ENCODE peak calls at places on chromosomes 13 and 19, in nine cellular contexts. One of them, this sample, is unnamed.

GRCh38 chr13:99978781-99979452 is 2.7 kb upstream of the ZIC2 start:
- DNase-seq in adrenal gland: no peak
- DNase-seq in sigmoid colon: no peak
- DNase-seq in ovary: no peak
- DNase-seq in testis: no peak
- DNase-seq in lower leg skin: no peak
- DNase-seq in tibial nerve: no peak
- DNase-seq in body of pancreas: no peak
- DNase-seq in gastrocnemius medialis: no peak
- DNase-seq in this sample: no peak

GRCh38 chr19:46812898-46813569 is 24.6 kb upstream of the SLC1A5 start:
- DNase-seq in adrenal gland: no peak
- DNase-seq in sigmoid colon: no peak
- DNase-seq in ovary: peak; percentile 44
- DNase-seq in testis: peak; percentile 44
- DNase-seq in lower leg skin: no peak
- DNase-seq in tibial nerve: no peak
- DNase-seq in body of pancreas: no peak
- DNase-seq in gastrocnemius medialis: no peak
- DNase-seq in this sample: peak; percentile 32

GRCh38 chr13:81048026-81048461 is 707.1 kb upstream of the SPRY2 start:
- DNase-seq in adrenal gland: no peak
- DNase-seq in sigmoid colon: no peak
- DNase-seq in ovary: no peak
- DNase-seq in testis: no peak
- DNase-seq in lower leg skin: no peak
- DNase-seq in tibial nerve: no peak
- DNase-seq in body of pancreas: no peak
- DNase-seq in gastrocnemius medialis: no peak
- DNase-seq in this sample: no peak

GRCh38 chr13:82571653-82572052 is 1310.6 kb downstream of the SLITRK1 start:
- DNase-seq in adrenal gland: no peak
- DNase-seq in sigmoid colon: no peak
- DNase-seq in ovary: no peak
- DNase-seq in testis: no peak
- DNase-seq in lower leg skin: no peak
- DNase-seq in tibial nerve: no peak
- DNase-seq in body of pancreas: no peak
- DNase-seq in gastrocnemius medialis: no peak
- DNase-seq in this sample: no peak

GRCh38 chr13:26821766-26822165 is 61.2 kb upstream of the GPR12 start:
- DNase-seq in adrenal gland: no peak
- DNase-seq in sigmoid colon: no peak
- DNase-seq in ovary: no peak
- DNase-seq in testis: no peak
- DNase-seq in lower leg skin: peak; percentile 53
- DNase-seq in tibial nerve: no peak
- DNase-seq in body of pancreas: no peak
- DNase-seq in gastrocnemius medialis: no peak
- DNase-seq in this sample: no peak

GRCh38 chr13:64798422-64798821 is 2431.7 kb downstream of the PCDH9 start:
- DNase-seq in adrenal gland: no peak
- DNase-seq in sigmoid colon: no peak
- DNase-seq in ovary: no peak
- DNase-seq in testis: no peak
- DNase-seq in lower leg skin: no peak
- DNase-seq in tibial nerve: no peak
- DNase-seq in body of pancreas: no peak
- DNase-seq in gastrocnemius medialis: no peak
- DNase-seq in this sample: no peak

GRCh38 chr19:31674503-31675186 is 325.4 kb upstream of the TSHZ3 start:
- DNase-seq in adrenal gland: no peak
- DNase-seq in sigmoid colon: no peak
- DNase-seq in ovary: no peak
- DNase-seq in testis: no peak
- DNase-seq in lower leg skin: no peak
- DNase-seq in tibial nerve: no peak
- DNase-seq in body of pancreas: no peak
- DNase-seq in gastrocnemius medialis: no peak
- DNase-seq in this sample: no peak

GRCh38 chr13:109385161-109385560 is 401.2 kb downstream of the IRS2 start:
- DNase-seq in adrenal gland: no peak
- DNase-seq in sigmoid colon: no peak
- DNase-seq in ovary: no peak
- DNase-seq in testis: no peak
- DNase-seq in lower leg skin: no peak
- DNase-seq in tibial nerve: no peak
- DNase-seq in body of pancreas: no peak
- DNase-seq in gastrocnemius medialis: no peak
- DNase-seq in this sample: no peak

GRCh38 chr13:73109288-73109899 is 50.6 kb downstream of the KLF5 start:
- DNase-seq in adrenal gland: no peak
- DNase-seq in sigmoid colon: no peak
- DNase-seq in ovary: no peak
- DNase-seq in testis: no peak
- DNase-seq in lower leg skin: no peak
- DNase-seq in tibial nerve: no peak
- DNase-seq in body of pancreas: no peak
- DNase-seq in gastrocnemius medialis: no peak
- DNase-seq in this sample: no peak

GRCh38 chr13:43107780-43108179 is 84.4 kb downstream of the DNAJC15 start:
- DNase-seq in adrenal gland: no peak
- DNase-seq in sigmoid colon: no peak
- DNase-seq in ovary: no peak
- DNase-seq in testis: no peak
- DNase-seq in lower leg skin: no peak
- DNase-seq in tibial nerve: no peak
- DNase-seq in body of pancreas: no peak
- DNase-seq in gastrocnemius medialis: no peak
- DNase-seq in this sample: no peak

GRCh38 chr13:113912596-113912995 is 48.7 kb upstream of the GAS6 start:
- DNase-seq in adrenal gland: no peak
- DNase-seq in sigmoid colon: no peak
- DNase-seq in ovary: no peak
- DNase-seq in testis: no peak
- DNase-seq in lower leg skin: no peak
- DNase-seq in tibial nerve: no peak
- DNase-seq in body of pancreas: no peak
- DNase-seq in gastrocnemius medialis: no peak
- DNase-seq in this sample: no peak

GRCh38 chr13:28586585-28587540 is 72.1 kb upstream of the POMP start:
- DNase-seq in adrenal gland: no peak
- DNase-seq in sigmoid colon: no peak
- DNase-seq in ovary: no peak
- DNase-seq in testis: no peak
- DNase-seq in lower leg skin: no peak
- DNase-seq in tibial nerve: no peak
- DNase-seq in body of pancreas: no peak
- DNase-seq in gastrocnemius medialis: no peak
- DNase-seq in this sample: no peak

GRCh38 chr13:103788061-103788652 is 721.9 kb upstream of the SLC10A2 start:
- DNase-seq in adrenal gland: peak; percentile 14
- DNase-seq in sigmoid colon: no peak
- DNase-seq in ovary: no peak
- DNase-seq in testis: peak; percentile 27
- DNase-seq in lower leg skin: no peak
- DNase-seq in tibial nerve: no peak
- DNase-seq in body of pancreas: no peak
- DNase-seq in gastrocnemius medialis: no peak
- DNase-seq in this sample: no peak

GRCh38 chr19:50659318-50660082 is 10.3 kb downstream of the C19orf81 start:
- DNase-seq in adrenal gland: no peak
- DNase-seq in sigmoid colon: no peak
- DNase-seq in ovary: no peak
- DNase-seq in testis: no peak
- DNase-seq in lower leg skin: no peak
- DNase-seq in tibial nerve: no peak
- DNase-seq in body of pancreas: no peak
- DNase-seq in gastrocnemius medialis: no peak
- DNase-seq in this sample: no peak
- H3K4me3 ChIP-seq in adrenal gland: no peak overlapping the region
- H3K4me3 ChIP-seq in sigmoid colon: no peak overlapping the region
- H3K4me3 ChIP-seq in ovary: no peak overlapping the region
- H3K4me3 ChIP-seq in testis: peak overlapping the region; percentile 32
- H3K4me3 ChIP-seq in lower leg skin: no peak overlapping the region
- H3K4me3 ChIP-seq in tibial nerve: peak overlapping the region; percentile 41
- H3K4me3 ChIP-seq in body of pancreas: no peak overlapping the region
- H3K4me3 ChIP-seq in gastrocnemius medialis: no peak overlapping the region
- H3K4me3 ChIP-seq in this sample: no peak overlapping the region

GRCh38 chr19:35612224-35612558 is 344 bp upstream of the HAUS5 start:
- DNase-seq in adrenal gland: no peak
- DNase-seq in sigmoid colon: no peak
- DNase-seq in ovary: no peak
- DNase-seq in testis: no peak
- DNase-seq in lower leg skin: no peak
- DNase-seq in tibial nerve: no peak
- DNase-seq in body of pancreas: no peak
- DNase-seq in gastrocnemius medialis: no peak
- DNase-seq in this sample: no peak

GRCh38 chr19:35609881-35610353 is 2.6 kb upstream of the HAUS5 start:
- DNase-seq in adrenal gland: no peak
- DNase-seq in sigmoid colon: no peak
- DNase-seq in ovary: no peak
- DNase-seq in testis: no peak
- DNase-seq in lower leg skin: no peak
- DNase-seq in tibial nerve: no peak
- DNase-seq in body of pancreas: no peak
- DNase-seq in gastrocnemius medialis: no peak
- DNase-seq in this sample: no peak

GRCh38 chr19:35613574-35613973 is 1.0 kb downstream of the HAUS5 start:
- DNase-seq in adrenal gland: no peak
- DNase-seq in sigmoid colon: no peak
- DNase-seq in ovary: no peak
- DNase-seq in testis: no peak
- DNase-seq in lower leg skin: no peak
- DNase-seq in tibial nerve: no peak
- DNase-seq in body of pancreas: no peak
- DNase-seq in gastrocnemius medialis: no peak
- DNase-seq in this sample: no peak

GRCh38 chr19:35615036-35615435 is 2.5 kb downstream of the HAUS5 start:
- DNase-seq in adrenal gland: no peak
- DNase-seq in sigmoid colon: no peak
- DNase-seq in ovary: no peak
- DNase-seq in testis: no peak
- DNase-seq in lower leg skin: no peak
- DNase-seq in tibial nerve: no peak
- DNase-seq in body of pancreas: no peak
- DNase-seq in gastrocnemius medialis: no peak
- DNase-seq in this sample: no peak

DNA sequence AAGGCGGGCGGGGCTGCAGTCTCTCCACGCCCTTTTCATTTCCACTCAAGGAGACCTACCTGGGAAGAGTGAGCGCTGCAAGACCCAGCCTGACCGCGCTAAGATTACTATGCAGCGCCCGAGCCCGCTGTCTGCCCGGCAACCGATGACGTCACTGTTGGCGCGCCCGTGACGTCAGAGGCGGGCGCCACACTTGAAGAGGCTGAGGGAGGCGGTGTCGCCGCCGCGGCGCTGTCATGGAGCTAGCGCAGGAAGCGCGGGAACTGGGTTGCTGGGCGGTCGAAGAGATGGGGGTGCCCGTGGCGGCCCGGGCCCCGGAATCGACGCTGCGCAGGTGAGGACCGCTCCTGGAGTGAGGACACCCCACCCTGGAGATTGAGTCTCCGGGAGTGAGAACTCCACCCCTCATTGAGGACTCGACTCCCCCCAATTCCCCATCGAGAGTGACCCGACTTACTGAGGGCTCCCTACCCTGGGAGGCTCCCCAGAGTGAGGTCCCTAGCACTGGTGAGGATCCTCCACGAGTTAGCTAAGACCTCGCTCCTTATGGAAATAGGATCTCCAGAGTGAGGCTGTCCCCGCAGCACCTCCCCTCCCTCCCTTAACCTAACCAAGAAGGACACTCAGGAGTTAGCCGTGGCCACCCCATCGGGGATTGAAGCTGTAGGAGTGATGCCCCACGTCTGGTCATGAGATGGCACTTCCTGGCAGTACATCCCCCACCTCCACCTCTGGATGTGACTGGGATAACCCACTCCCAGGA is at the start of gene HAUS5:
- DNase-seq in adrenal gland: peak; percentile 88
- DNase-seq in sigmoid colon: peak; percentile 96
- DNase-seq in ovary: peak; percentile 97
- DNase-seq in testis: peak; percentile 97
- DNase-seq in lower leg skin: peak; percentile 99
- DNase-seq in tibial nerve: peak; percentile 95
- DNase-seq in body of pancreas: peak; percentile 97
- DNase-seq in gastrocnemius medialis: peak; percentile 82
- DNase-seq in this sample: peak; percentile 95
- TF ChIP-seq POLR2A in adrenal gland: peak; percentile 34
- TF ChIP-seq POLR2A in sigmoid colon: peak; percentile 11
- TF ChIP-seq POLR2A in ovary: peak; percentile 63
- TF ChIP-seq POLR2A in testis: no peak
- TF ChIP-seq POLR2A in lower leg skin: no peak
- TF ChIP-seq POLR2A in tibial nerve: peak; percentile 49
- TF ChIP-seq POLR2A in body of pancreas: peak; percentile 62
- TF ChIP-seq POLR2A in gastrocnemius medialis: no peak
- TF ChIP-seq POLR2A in this sample: peak; percentile 59

DNA sequence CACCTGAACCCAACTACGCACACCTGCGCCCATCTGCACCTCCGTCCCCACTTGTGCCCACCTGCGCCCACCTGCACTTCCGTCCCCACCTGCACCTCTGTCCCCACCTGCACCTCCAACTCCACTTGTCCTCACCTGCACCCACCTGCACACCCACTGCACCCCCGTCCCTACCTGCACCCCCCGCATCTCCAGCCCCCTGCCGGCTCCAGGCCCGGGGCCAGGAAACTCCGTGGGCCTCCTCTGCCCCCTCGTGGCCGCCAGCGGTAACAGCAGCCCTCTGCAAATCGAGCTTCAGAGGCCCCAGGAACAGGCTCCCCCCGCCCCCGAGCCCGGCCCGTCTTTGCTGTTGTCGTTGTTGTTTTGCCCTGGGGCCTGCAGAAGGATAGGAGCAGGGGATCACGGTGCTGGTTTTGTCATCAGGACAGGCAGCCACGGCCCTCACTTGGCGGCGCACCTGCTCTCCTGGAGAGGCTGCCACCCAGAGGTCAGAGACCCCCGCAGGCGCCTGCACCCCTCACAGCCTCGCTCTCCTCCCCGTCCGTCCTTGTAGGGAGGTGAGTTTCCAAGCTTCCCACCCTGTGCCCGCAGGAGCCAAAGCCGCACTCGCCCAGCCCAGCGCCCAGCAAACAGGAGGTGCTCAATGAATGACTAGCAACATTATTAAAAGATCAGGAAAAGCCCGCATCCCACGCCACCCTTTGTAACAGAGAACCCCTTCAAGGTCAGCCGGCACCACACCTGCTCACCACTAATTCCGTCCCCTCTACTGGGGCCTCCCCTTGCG is 65.4 kb downstream of the GNG7 start:
- DNase-seq in adrenal gland: peak; percentile 64
- DNase-seq in sigmoid colon: peak; percentile 75
- DNase-seq in ovary: peak; percentile 78
- DNase-seq in testis: peak; percentile 74
- DNase-seq in lower leg skin: peak; percentile 92
- DNase-seq in tibial nerve: no peak
- DNase-seq in body of pancreas: peak; percentile 71
- DNase-seq in gastrocnemius medialis: no peak
- DNase-seq in this sample: peak; percentile 52
- H3K4me3 ChIP-seq in adrenal gland: no peak overlapping the region
- H3K4me3 ChIP-seq in sigmoid colon: no peak overlapping the region
- H3K4me3 ChIP-seq in ovary: no peak overlapping the region
- H3K4me3 ChIP-seq in testis: no peak overlapping the region
- H3K4me3 ChIP-seq in lower leg skin: no peak overlapping the region
- H3K4me3 ChIP-seq in tibial nerve: no peak overlapping the region
- H3K4me3 ChIP-seq in body of pancreas: no peak overlapping the region
- H3K4me3 ChIP-seq in gastrocnemius medialis: no peak overlapping the region
- H3K4me3 ChIP-seq in this sample: no peak overlapping the region

GRCh38 chr19:14405758-14406644 is 13.1 kb downstream of the DDX39A start:
- DNase-seq in adrenal gland: peak; percentile 92
- DNase-seq in sigmoid colon: peak; percentile 93
- DNase-seq in ovary: peak; percentile 96
- DNase-seq in testis: peak; percentile 92
- DNase-seq in lower leg skin: peak; percentile 95
- DNase-seq in tibial nerve: peak; percentile 72
- DNase-seq in body of pancreas: peak; percentile 89
- DNase-seq in gastrocnemius medialis: peak; percentile 61
- DNase-seq in this sample: peak; percentile 86
- TF ChIP-seq POLR2A in adrenal gland: no peak
- TF ChIP-seq POLR2A in sigmoid colon: no peak
- TF ChIP-seq POLR2A in ovary: no peak
- TF ChIP-seq POLR2A in testis: no peak
- TF ChIP-seq POLR2A in lower leg skin: no peak
- TF ChIP-seq POLR2A in tibial nerve: peak; percentile 6
- TF ChIP-seq POLR2A in body of pancreas: no peak
- TF ChIP-seq POLR2A in gastrocnemius medialis: no peak
- TF ChIP-seq POLR2A in this sample: no peak